ENCODE peak calls at places on chromosomes 2 and 18, in five cellular contexts. P is choroid plexus epithelial cell, H is fibroblast of mammary gland, O is GM20000, I is B cell. L is an unnamed sample.

GRCh38 chr18:77250501-77250925 is 865 bp downstream of the GALR1 start:
- DNase-seq in P (no peak), H (no peak), O (no peak), I (no peak), L (no peak)

GRCh38 chr2:126059379-126059778 is 596.6 kb upstream of the GYPC start:
- DNase-seq in P (no peak), H (no peak), O (no peak), I (no peak), L (no peak)

GRCh38 chr2:99602475-99602874 is 112.7 kb upstream of the REV1 start:
- DNase-seq in P (peak; percentile 91), H (peak; percentile 49), O (no peak), I (no peak), L (peak; percentile 48)

GRCh38 chr2:98823196-98824166 is 92.5 kb upstream of the MGAT4A start:
- DNase-seq in P (no peak), H (no peak), O (no peak), I (no peak), L (no peak)

GRCh38 chr18:59660976-59661743 is 36.1 kb downstream of the CCBE1 start:
- DNase-seq in P (peak; percentile 84), H (peak; percentile 54), O (no peak), I (no peak), L (peak; percentile 75)

GRCh38 chr2:36356199-36356989 is 816 bp downstream of the CRIM1 start:
- DNase-seq in P (peak; percentile 58), H (peak; percentile 35), O (peak; percentile 51), I (peak; percentile 50), L (peak; percentile 48)

GRCh38 chr2:235144291-235144690 is 192.5 kb downstream of the SH3BP4 start:
- DNase-seq in P (no peak), H (no peak), O (no peak), I (no peak), L (no peak)

GRCh38 chr2:88667219-88667618 is 24.3 kb upstream of the RPIA start:
- DNase-seq in P (no peak), H (no peak), O (no peak), I (no peak), L (no peak)

GRCh38 chr2:105765415-105766299 is 20.9 kb downstream of the NCK2 start:
- DNase-seq in P (no peak), H (no peak), O (no peak), I (no peak), L (no peak)

GRCh38 chr2:122596541-122596940 is 841.1 kb downstream of the TSN start:
- DNase-seq in P (no peak), H (no peak), O (no peak), I (no peak), L (no peak)

GRCh38 chr2:233013650-233014049 is 594 bp upstream of the NGEF start:
- DNase-seq in P (no peak), H (no peak), O (no peak), I (no peak), L (no peak)

GRCh38 chr2:120391905-120392665 is 46.1 kb downstream of the INHBB start:
- DNase-seq in P (no peak), H (no peak), O (no peak), I (no peak), L (no peak)

GRCh38 chr2:10779776-10780490 is 32.7 kb downstream of the PDIA6 start:
- DNase-seq in P (no peak), H (no peak), O (no peak), I (no peak), L (no peak)

GRCh38 chr2:10778724-10779115 is 33.9 kb downstream of the PDIA6 start:
- DNase-seq in P (no peak), H (no peak), O (no peak), I (no peak), L (no peak)

GRCh38 chr2:10776231-10776977 is 36.2 kb downstream of the PDIA6 start:
- DNase-seq in P (no peak), H (no peak), O (no peak), I (no peak), L (no peak)

GRCh38 chr2:10777111-10777841 is 35.3 kb downstream of the PDIA6 start:
- DNase-seq in P (no peak), H (no peak), O (no peak), I (no peak), L (no peak)

GRCh38 chr2:10777842-10778723 is 34.5 kb downstream of the PDIA6 start:
- DNase-seq in P (no peak), H (no peak), O (no peak), I (no peak), L (no peak)
- TF ChIP-seq CTCF in P (no peak), H (no peak), O (no peak), I (no peak), L (no peak)

GRCh38 chr2:38509322-38509946 is 93.3 kb downstream of the HNRNPLL start:
- DNase-seq in P (peak; percentile 69), H (peak; percentile 89), O (no peak), I (no peak), L (peak; percentile 66)

GRCh38 chr2:38508311-38509039 is 94.3 kb downstream of the HNRNPLL start:
- DNase-seq in P (peak; percentile 93), H (peak; percentile 91), O (peak; percentile 81), I (peak; percentile 81), L (peak; percentile 71)

GRCh38 chr2:38507712-38508111 is 95.0 kb downstream of the HNRNPLL start:
- DNase-seq in P (no peak), H (no peak), O (no peak), I (no peak), L (no peak)

GRCh38 chr2:38512211-38512610 is 90.5 kb downstream of the HNRNPLL start:
- DNase-seq in P (no peak), H (no peak), O (no peak), I (no peak), L (no peak)

GRCh38 chr2:38509947-38510326 is 92.8 kb downstream of the HNRNPLL start:
- DNase-seq in P (no peak), H (no peak), O (no peak), I (no peak), L (no peak)
- TF ChIP-seq CTCF in P (no peak), H (no peak), O (no peak), I (no peak), L (no peak)

GRCh38 chr2:101273045-101273444 is 20.4 kb downstream of the CNOT11 start:
- DNase-seq in P (no peak), H (no peak), O (no peak), I (no peak), L (no peak)

GRCh38 chr2:101281482-101281881 is 27.0 kb downstream of the RNF149 start:
- DNase-seq in P (no peak), H (no peak), O (no peak), I (no peak), L (no peak)

GRCh38 chr2:101278925-101279324 is 26.2 kb downstream of the CNOT11 start:
- DNase-seq in P (no peak), H (no peak), O (no peak), I (no peak), L (no peak)

GRCh38 chr2:101274142-101274541 is 21.5 kb downstream of the CNOT11 start:
- DNase-seq in P (no peak), H (no peak), O (no peak), I (no peak), L (no peak)

DNA sequence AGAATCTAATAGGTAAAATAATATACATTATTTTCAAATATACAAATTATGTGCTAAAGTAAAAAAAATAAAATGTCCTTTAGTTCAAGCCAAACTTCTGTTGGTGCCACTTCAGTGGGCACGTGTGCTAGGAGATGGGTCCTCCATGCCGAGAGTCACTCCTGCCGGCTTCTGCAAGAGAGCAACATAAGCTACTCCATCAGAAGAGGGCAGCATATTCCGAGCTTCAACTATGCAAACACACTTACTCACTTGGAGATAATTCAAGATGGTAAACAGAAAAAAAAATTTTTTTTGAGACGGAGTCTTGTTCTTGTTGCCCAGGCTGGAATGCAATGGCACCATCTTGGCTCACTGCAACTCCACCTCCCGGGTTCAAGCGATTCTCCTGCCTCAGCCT is 24.4 kb downstream of the CNOT11 start:
- DNase-seq in P (peak; percentile 52), H (peak; percentile 40), O (no peak), I (no peak), L (peak; percentile 9)
- TF ChIP-seq CTCF in P (peak; percentile 37), H (peak; percentile 12), O (no peak), I (no peak), L (peak; percentile 36)

GRCh38 chr2:16773080-16773713 is 107.6 kb upstream of the CYRIA start:
- DNase-seq in P (peak; percentile 76), H (peak; percentile 52), O (peak; percentile 54), I (peak; percentile 59), L (no peak)
- TF ChIP-seq CTCF in P (peak; percentile 81), H (peak; percentile 54), O (peak; percentile 44), I (peak; percentile 81), L (peak; percentile 43)

DNA sequence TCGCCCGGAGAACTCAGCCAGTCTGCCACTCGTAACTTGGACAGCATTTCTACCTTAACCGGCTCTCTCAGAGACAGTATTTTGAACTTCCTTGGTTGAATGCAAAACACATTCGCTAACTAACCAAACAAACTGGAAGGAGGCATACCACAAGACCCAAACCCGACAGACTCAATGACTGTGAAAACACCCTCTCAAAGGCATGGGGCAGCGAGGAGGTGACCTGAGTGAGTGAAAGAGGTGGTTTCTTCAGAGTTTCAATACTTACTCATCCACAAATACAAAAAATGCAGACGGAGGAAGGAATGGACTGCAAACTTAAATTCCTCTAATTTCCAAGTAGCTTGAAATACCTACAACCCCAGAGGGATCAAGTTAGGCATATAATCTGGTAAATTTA is 132.9 kb downstream of the GAREM1 start:
- DNase-seq in P (no peak), H (no peak), O (no peak), I (no peak), L (no peak)
- TF ChIP-seq CTCF in P (no peak), H (no peak), O (no peak), I (no peak), L (no peak)

DNA sequence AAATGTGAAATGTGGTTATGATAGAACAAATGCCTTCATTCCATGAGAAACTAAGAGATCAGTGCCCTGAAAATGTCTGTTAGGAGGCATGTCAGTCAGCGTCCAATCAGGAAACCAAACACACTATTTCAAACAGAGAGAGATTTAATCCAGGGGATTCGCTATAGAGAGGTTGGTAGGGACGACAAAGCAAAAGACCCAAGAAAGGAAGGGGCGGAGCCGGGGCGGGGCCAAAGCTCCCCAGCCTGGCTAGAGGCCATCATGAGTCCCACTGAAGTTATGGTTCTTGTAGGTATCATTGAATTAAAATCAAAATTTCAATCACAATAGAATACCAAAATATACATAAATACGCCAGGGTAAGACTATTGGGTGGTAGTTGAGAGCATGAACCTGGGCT is 32.9 kb upstream of the RNF149 start:
- DNase-seq in P (no peak), H (no peak), O (no peak), I (no peak), L (no peak)
- TF ChIP-seq CTCF in P (no peak), H (no peak), O (no peak), I (no peak), L (no peak)

GRCh38 chr2:65256088-65256487 is 28.5 kb downstream of the ACTR2 start:
- DNase-seq in P (peak; percentile 22), H (no peak), O (no peak), I (no peak), L (no peak)
- TF ChIP-seq CTCF in P (peak; percentile 27), H (peak; percentile 11), O (peak; percentile 11), I (no peak), L (peak; percentile 51)

GRCh38 chr2:2095360-2096093 is 235.5 kb downstream of the MYT1L start:
- DNase-seq in P (no peak), H (no peak), O (no peak), I (no peak), L (no peak)
- TF ChIP-seq CTCF in P (no peak), H (no peak), O (no peak), I (no peak), L (no peak)